ENCODE peak calls at places on chromosomes 5 and 9, in seven cellular contexts. Z is CD4-positive, alpha-beta memory T cell; A is CD8-positive, alpha-beta memory T cell; L is AG10803; W is GM12865; T is A549; J is adipocyte. O is an unnamed sample.

GRCh38 chr5:115068239-115069086 is 101.2 kb downstream of the TRIM36 start:
- DNase-seq in Z (peak; percentile 1), W (peak; percentile 79), J (peak; percentile 2), A (no peak), T (no peak), L (peak; percentile 20), O (peak; percentile 26)

GRCh38 chr9:110755179-110755578 is 86.6 kb downstream of the MUSK start:
- DNase-seq in W (no peak), L (no peak), J (no peak), Z (no peak), T (no peak), A (no peak), O (no peak)

GRCh38 chr9:34403554-34404380 is 27.1 kb upstream of the MYORG start:
- DNase-seq in J (peak; percentile 86), W (peak; percentile 48), Z (peak; percentile 53), L (peak; percentile 56), T (peak; percentile 73), A (peak; percentile 38), O (peak; percentile 39)

GRCh38 chr5:112064956-112065355 is 308.0 kb upstream of the NREP start:
- DNase-seq in W (peak; percentile 40), Z (no peak), T (no peak), A (no peak), L (no peak), J (no peak), O (no peak)

GRCh38 chr5:133357758-133358157 is 254.6 kb downstream of the FSTL4 start:
- DNase-seq in A (no peak), Z (no peak), W (no peak), J (no peak), L (no peak), T (no peak), O (no peak)

GRCh38 chr5:143679777-143680176 is 132.2 kb upstream of the HMHB1 start:
- DNase-seq in J (peak; percentile 35), Z (no peak), W (no peak), A (no peak), T (no peak), L (peak; percentile 43), O (no peak)

GRCh38 chr5:61280766-61281427 is 51.2 kb upstream of the ZSWIM6 start:
- DNase-seq in W (no peak), L (no peak), T (no peak), J (no peak), Z (no peak), A (peak; percentile 17), O (no peak)

GRCh38 chr9:72557549-72557948 is 36.1 kb downstream of the TMC1 start:
- DNase-seq in L (peak; percentile 95), W (no peak), A (no peak), Z (no peak), T (peak; percentile 95), J (peak; percentile 79), O (peak; percentile 94)

GRCh38 chr5:176359658-176360057 is 1.9 kb downstream of the KIAA1191 start:
- DNase-seq in T (no peak), Z (no peak), A (no peak), L (peak; percentile 25), J (no peak), W (no peak), O (no peak)

GRCh38 chr5:71533142-71533541 is 54.0 kb upstream of the MCCC2 start:
- DNase-seq in T (no peak), L (peak; percentile 39), J (peak; percentile 65), Z (no peak), W (no peak), A (no peak), O (no peak)

GRCh38 chr9:33164138-33164809 is 2.9 kb downstream of the B4GALT1 start:
- DNase-seq in J (no peak), Z (peak; percentile 36), W (peak; percentile 85), T (no peak), A (no peak), L (no peak), O (no peak)

GRCh38 chr5:1125030-1125357 is 13.1 kb upstream of the SLC12A7 start:
- DNase-seq in L (peak; percentile 36), J (peak; percentile 42), W (no peak), Z (no peak), T (no peak), A (no peak), O (no peak)

GRCh38 chr5:176619203-176619568 is 9.2 kb upstream of the GPRIN1 start:
- DNase-seq in T (peak; percentile 84), W (peak; percentile 69), L (peak; percentile 73), A (peak; percentile 75), J (peak; percentile 78), Z (peak; percentile 63), O (peak; percentile 79)

GRCh38 chr5:73793911-73794310 is 167.9 kb downstream of the ARHGEF28 start:
- DNase-seq in L (no peak), T (no peak), A (no peak), Z (no peak), J (no peak), W (no peak), O (no peak)

GRCh38 chr5:135493406-135494180 is 41.4 kb upstream of the TIFAB start:
- DNase-seq in J (peak; percentile 92), T (peak; percentile 27), W (no peak), L (peak; percentile 94), Z (no peak), A (no peak), O (peak; percentile 31)

GRCh38 chr5:135492319-135492626 is 40.1 kb upstream of the TIFAB start:
- DNase-seq in A (no peak), J (no peak), L (no peak), W (no peak), Z (no peak), T (no peak), O (no peak)

GRCh38 chr5:135490245-135491037 is 38.3 kb upstream of the TIFAB start:
- DNase-seq in A (no peak), W (no peak), L (no peak), Z (no peak), J (no peak), T (no peak), O (no peak)

GRCh38 chr5:135491038-135491551 is 38.9 kb upstream of the TIFAB start:
- DNase-seq in A (no peak), Z (no peak), J (no peak), T (no peak), W (no peak), L (no peak), O (no peak)

DNA sequence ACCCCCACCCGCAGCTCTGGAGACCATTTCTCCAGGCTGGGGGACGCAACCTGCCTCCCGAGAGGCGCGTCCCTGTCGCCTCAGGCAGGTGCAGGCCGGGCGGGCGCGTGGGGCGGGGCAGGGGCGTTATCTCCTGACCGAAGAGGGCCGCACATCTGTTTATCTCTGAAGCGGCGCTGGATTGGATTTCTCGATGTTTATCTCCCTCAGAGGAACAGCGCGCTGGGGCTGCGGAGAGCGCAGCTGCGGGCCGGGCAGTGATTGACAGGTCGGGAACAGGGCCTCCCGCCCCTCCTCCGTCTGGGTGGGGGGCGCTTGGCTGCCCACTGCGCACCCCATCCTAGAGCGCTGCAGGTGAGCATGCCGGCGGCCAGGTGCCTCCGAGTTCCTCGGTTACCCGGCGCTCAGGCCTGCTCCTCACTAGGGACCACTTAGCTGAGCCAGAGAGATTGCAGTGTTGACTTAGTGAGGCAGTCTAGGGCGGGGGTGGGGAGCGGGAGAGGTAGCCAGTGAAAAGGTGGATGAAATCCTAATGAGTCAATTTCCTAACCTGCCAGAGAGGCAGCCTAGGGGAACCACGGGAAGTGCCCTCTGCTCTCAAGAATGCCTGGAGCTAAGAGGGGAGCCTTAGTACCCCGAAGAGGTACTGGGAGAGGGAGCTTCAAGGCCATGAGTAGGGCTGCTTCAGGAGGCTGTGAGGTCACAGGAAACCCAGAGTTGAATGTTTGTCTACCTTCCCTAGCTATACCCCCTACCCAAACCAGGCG is 39.6 kb upstream of the TIFAB start:
- DNase-seq in W (no peak), T (no peak), J (no peak), L (no peak), A (no peak), Z (no peak), O (no peak)
- H3K4me3 ChIP-seq in W (no peak overlapping the region), T (no peak overlapping the region), J (no peak overlapping the region), L (no peak overlapping the region), A (no peak overlapping the region), Z (no peak overlapping the region), O (no peak overlapping the region)

DNA sequence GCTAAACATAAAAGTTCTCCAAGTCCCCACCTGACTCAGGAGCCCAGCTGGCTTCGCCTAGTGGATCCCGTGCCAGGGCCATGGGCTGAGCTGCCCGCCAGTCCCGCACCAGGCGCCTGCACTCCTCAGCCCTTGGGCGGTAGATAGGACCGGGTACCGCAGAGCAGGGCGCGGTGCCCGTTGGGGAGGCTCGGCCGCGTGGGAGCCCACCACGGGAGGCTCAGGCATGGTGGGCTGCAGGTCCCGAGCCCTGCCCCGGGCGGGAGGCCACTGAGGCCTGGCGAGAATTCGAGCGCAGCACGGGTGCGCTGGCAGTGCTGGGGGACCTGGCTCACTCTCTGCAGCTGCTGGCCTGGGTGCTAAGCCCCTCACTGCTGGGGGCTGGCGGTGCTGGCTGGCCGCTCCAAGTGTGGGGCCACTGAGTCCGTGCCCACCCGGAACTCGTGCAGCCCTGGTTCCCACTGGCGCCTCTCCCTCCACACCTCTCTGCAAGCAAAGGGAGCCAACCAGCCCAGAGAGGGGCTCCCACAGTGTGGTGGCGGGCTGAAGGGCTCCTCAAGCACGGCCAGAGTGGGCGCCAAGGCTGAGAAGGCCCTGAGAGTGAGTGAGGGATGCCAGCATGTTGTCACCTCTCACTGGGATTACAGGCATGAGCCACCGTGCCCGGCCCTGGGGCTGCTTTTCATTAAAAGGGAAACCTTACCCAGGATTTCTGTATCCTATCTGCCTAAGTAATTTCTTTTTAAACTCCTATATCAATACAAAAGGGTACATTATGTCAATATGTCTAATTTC is 9.7 kb upstream of the SPZ1 start:
- DNase-seq in J (no peak), T (no peak), L (no peak), Z (no peak), A (no peak), W (no peak), O (no peak)
- H3K4me3 ChIP-seq in J (no peak overlapping the region), T (no peak overlapping the region), L (no peak overlapping the region), Z (no peak overlapping the region), A (no peak overlapping the region), W (no peak overlapping the region), O (no peak overlapping the region)

DNA sequence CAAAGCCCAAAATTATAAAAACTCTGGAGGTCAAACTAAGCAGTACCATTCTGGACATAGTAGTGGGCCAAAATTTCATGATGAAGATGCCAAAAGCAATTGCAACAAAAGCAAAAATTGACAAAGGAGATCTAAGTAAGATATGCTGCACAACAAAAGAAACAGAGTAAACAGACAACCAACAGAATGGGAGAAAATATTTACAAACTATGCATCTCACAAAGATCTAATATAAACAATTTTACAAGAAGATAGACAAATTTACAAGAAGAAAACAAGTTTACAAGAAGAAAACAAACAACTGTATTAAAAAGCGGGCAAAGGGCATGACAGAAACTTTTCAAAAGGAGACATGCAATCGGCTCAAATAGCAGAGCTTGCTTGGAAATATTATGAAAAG is 396.9 kb downstream of the CDH9 start:
- DNase-seq in T (no peak), L (no peak), J (no peak), A (no peak), W (no peak), Z (no peak), O (no peak)
- H3K4me3 ChIP-seq in T (no peak overlapping the region), L (no peak overlapping the region), J (no peak overlapping the region), A (no peak overlapping the region), W (no peak overlapping the region), Z (no peak overlapping the region), O (no peak overlapping the region)

GRCh38 chr9:94912700-94913249 is 186.3 kb downstream of the AOPEP start:
- DNase-seq in J (peak; percentile 61), W (no peak), L (peak; percentile 95), Z (no peak), A (no peak), T (peak; percentile 73), O (peak; percentile 78)
- H3K4me3 ChIP-seq in J (peak overlapping the region; percentile 25), W (no peak overlapping the region), L (no peak overlapping the region), Z (no peak overlapping the region), A (no peak overlapping the region), T (no peak overlapping the region), O (peak overlapping the region; percentile 4)